ENCODE peak calls at places on chromosome 22, in four cellular contexts. V, S, B and W are unnamed samples.
A peak's percentile ranks its signal among the peaks of the same experiment; 100 is the strongest.

GRCh38 chr22:43476751-43477150 is 64.9 kb downstream of the MPPED1 start:
- DNase-seq in V (no peak), S (no peak), B (no peak), W (no peak)

GRCh38 chr22:17541476-17541875 is 21.8 kb upstream of the SLC25A18 start:
- DNase-seq in V (no peak), S (no peak), B (no peak), W (no peak)

GRCh38 chr22:19674929-19675253 is 39.4 kb upstream of the SEPTIN5 start:
- DNase-seq in V (peak; percentile 38), S (no peak), B (no peak), W (no peak)

GRCh38 chr22:19816372-19817119 is 38.1 kb downstream of the GNB1L start:
- DNase-seq in V (no peak), S (no peak), B (no peak), W (no peak)

GRCh38 chr22:47678667-47679287 is 916.3 kb downstream of the TBC1D22A start:
- DNase-seq in V (no peak), S (no peak), B (peak; percentile 17), W (peak; percentile 1)

GRCh38 chr22:37230673-37231405 is 13.2 kb downstream of the RAC2 start:
- DNase-seq in V (no peak), S (no peak), B (no peak), W (no peak)

GRCh38 chr22:40261783-40262182 is 84.1 kb downstream of the TNRC6B start:
- DNase-seq in V (no peak), S (no peak), B (no peak), W (no peak)

GRCh38 chr22:26226538-26227297 is 57.5 kb downstream of the SEZ6L start:
- DNase-seq in V (no peak), S (no peak), B (no peak), W (no peak)

GRCh38 chr22:21951931-21952465 is 650 bp downstream of the PPM1F start:
- DNase-seq in V (no peak), S (no peak), B (no peak), W (peak; percentile 74)

GRCh38 chr22:25874327-25874726 is 132.3 kb downstream of the MYO18B start:
- DNase-seq in V (no peak), S (no peak), B (no peak), W (no peak)

GRCh38 chr22:25051983-25052710 is 99.6 kb downstream of the KIAA1671 start:
- DNase-seq in V (no peak), S (peak; percentile 8), B (no peak), W (no peak)

GRCh38 chr22:20531404-20532181 is 24.2 kb downstream of the MED15 start:
- DNase-seq in V (peak; percentile 60), S (peak; percentile 39), B (no peak), W (peak; percentile 68)

GRCh38 chr22:21966643-21967516 is 14.2 kb upstream of the PPM1F start:
- DNase-seq in V (no peak), S (no peak), B (no peak), W (no peak)

GRCh38 chr22:26056455-26056854 is 112.8 kb upstream of the SEZ6L start:
- DNase-seq in V (no peak), S (no peak), B (no peak), W (no peak)

GRCh38 chr22:50141891-50142363 is 28.6 kb upstream of the PANX2 start:
- DNase-seq in V (no peak), S (no peak), B (no peak), W (peak; percentile 76)

GRCh38 chr22:36933629-36934028 is 20.2 kb downstream of the CSF2RB start:
- DNase-seq in V (no peak), S (no peak), B (no peak), W (no peak)

GRCh38 chr22:42799462-42800405 is 57.3 kb downstream of the ARFGAP3 start:
- DNase-seq in V (peak; percentile 29), S (no peak), B (no peak), W (peak; percentile 63)

GRCh38 chr22:50674606-50675552 is 2.3 kb downstream of the SHANK3 start:
- DNase-seq in V (peak; percentile 67), S (peak; percentile 32), B (peak; percentile 57), W (peak; percentile 94)

GRCh38 chr22:37740455-37741311 is 43.8 kb downstream of the TRIOBP start:
- DNase-seq in V (no peak), S (no peak), B (no peak), W (no peak)

GRCh38 chr22:42172385-42173172 is 42.0 kb upstream of the CYP2D6 start:
- DNase-seq in V (no peak), S (peak; percentile 74), B (no peak), W (no peak)

GRCh38 chr22:42693055-42693762 is 27.5 kb downstream of the A4GALT start:
- DNase-seq in V (no peak), S (no peak), B (no peak), W (no peak)

GRCh38 chr22:36775589-36775965 is 342 bp downstream of the IFT27 start:
- DNase-seq in V (no peak), S (no peak), B (no peak), W (peak; percentile 45)

GRCh38 chr22:47443836-47444745 is 681.6 kb downstream of the TBC1D22A start:
- DNase-seq in V (no peak), S (no peak), B (no peak), W (no peak)

GRCh38 chr22:23236026-23236425 is 55.7 kb downstream of the BCR start:
- DNase-seq in V (peak; percentile 64), S (no peak), B (no peak), W (no peak)

GRCh38 chr22:49403102-49403501 is 424.6 kb downstream of the BRD1 start:
- DNase-seq in V (no peak), S (no peak), B (no peak), W (no peak)

GRCh38 chr22:43179911-43180195 is 7.1 kb downstream of the TTLL12 start:
- DNase-seq in V (no peak), S (no peak), B (no peak), W (no peak)

GRCh38 chr22:29480512-29481264 is 670 bp downstream of the NEFH start:
- DNase-seq in V (peak; percentile 78), S (no peak), B (no peak), W (peak; percentile 75)

GRCh38 chr22:29478326-29479276 is 1.4 kb upstream of the NEFH start:
- DNase-seq in V (peak; percentile 57), S (no peak), B (no peak), W (peak; percentile 71)

GRCh38 chr22:29481265-29482000 is 1.4 kb downstream of the NEFH start:
- DNase-seq in V (peak; percentile 14), S (no peak), B (no peak), W (peak; percentile 92)

GRCh38 chr22:29479417-29480261 is at the start of gene NEFH:
- DNase-seq in V (peak; percentile 60), S (no peak), B (no peak), W (peak; percentile 48)

GRCh38 chr22:29480262-29480511 is 169 bp downstream of the NEFH start:
- DNase-seq in V (no peak), S (no peak), B (no peak), W (no peak)
- TF ChIP-seq EZH2 in V (no peak), S (no peak), B (peak; percentile 84), W (no peak)

DNA sequence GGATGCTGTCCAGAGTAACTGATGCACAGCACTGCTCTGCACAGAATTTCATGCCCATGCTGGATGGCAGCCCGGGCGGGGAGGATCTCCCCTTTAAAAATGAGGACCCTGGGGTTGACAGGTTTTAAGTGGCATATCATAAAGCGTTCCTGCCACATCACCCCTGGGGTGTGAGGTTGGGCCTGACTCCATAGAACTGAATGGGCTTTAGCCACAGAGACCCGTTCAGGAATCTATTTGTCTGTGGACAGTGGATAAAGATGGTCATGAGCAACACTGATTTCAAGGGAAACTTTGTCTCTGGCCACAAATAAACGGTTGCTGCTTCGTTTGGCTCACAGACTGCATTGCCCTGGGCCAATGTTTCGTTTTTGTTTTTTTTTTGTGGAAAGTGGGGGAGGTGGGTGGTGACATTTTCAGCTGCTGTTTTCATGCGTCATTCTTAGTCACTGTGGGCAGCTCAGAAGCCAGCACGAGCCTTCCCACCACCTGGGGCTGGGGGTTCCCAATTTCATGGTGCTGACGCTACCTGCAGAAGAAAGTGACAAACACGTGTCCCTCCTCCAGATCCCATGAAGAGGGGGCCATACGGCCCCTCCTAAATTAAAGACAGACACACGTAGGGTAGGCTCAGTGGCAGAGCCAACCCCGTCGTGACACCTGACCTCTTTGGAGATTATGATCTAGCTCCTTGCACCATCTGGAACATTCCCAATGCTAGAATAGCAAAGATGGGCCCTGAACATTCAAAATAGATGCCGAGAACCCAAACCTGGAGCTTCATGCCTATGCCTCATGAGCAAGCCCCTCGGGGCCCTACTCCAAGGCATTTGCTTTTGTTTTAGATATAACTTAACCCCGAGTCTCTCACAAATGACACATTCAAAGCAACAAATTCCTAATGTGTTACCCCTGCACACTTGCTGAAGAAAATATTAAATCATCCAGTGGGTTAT is 54.8 kb upstream of the PHF21B start:
- DNase-seq in V (peak; percentile 13), S (no peak), B (no peak), W (no peak)
- TF ChIP-seq CREB1 in V (no peak), S (no peak), B (no peak), W (no peak)

GRCh38 chr22:31210830-31211503 is 1.1 kb upstream of the LIMK2 start:
- DNase-seq in V (no peak), S (peak; percentile 93), B (no peak), W (no peak)

GRCh38 chr22:31212783-31213626 is 907 bp downstream of the LIMK2 start:
- DNase-seq in V (no peak), S (no peak), B (no peak), W (peak; percentile 40)

GRCh38 chr22:31211504-31211861 is 615 bp upstream of the LIMK2 start:
- DNase-seq in V (no peak), S (no peak), B (no peak), W (no peak)

GRCh38 chr22:31215018-31215535 is 3.0 kb downstream of the LIMK2 start:
- DNase-seq in V (no peak), S (no peak), B (no peak), W (no peak)

GRCh38 chr22:31211862-31212730 is at the start of gene LIMK2:
- DNase-seq in V (peak; percentile 94), S (peak; percentile 83), B (peak; percentile 83), W (peak; percentile 98)
- TF ChIP-seq EZH2 in V (no peak), S (no peak), B (no peak), W (no peak)

GRCh38 chr22:28015676-28016601 is 96.9 kb upstream of the PITPNB start:
- DNase-seq in V (no peak), S (no peak), B (no peak), W (no peak)
- TF ChIP-seq CREB1 in V (no peak), S (no peak), B (no peak), W (no peak)

GRCh38 chr22:44738347-44738715 is 14.0 kb upstream of the ARHGAP8 start:
- DNase-seq in V (peak; percentile 41), S (peak; percentile 22), B (no peak), W (no peak)
- TF ChIP-seq EZH2 in V (no peak), S (no peak), B (no peak), W (no peak)